ENCODE peak calls at places on chromosomes 5 and 9, in nine cellular contexts. One of them, this sample, is unnamed.
A peak's percentile ranks its signal among the peaks of the same experiment; 100 is the strongest.

GRCh38 chr9:4750021-4750673 is 9.1 kb upstream of the AK3 start:
- DNase-seq in MM.1S: peak; percentile 56
- DNase-seq in aorta: no peak
- DNase-seq in mucosa of descending colon: no peak
- DNase-seq in CD8-positive, alpha-beta T cell: no peak
- DNase-seq in mesenchymal stem cell: peak; percentile 68
- DNase-seq in fibroblast of lung: peak; percentile 57
- DNase-seq in neuronal stem cell: no peak
- DNase-seq in NT2/D1: no peak
- DNase-seq in this sample: no peak

GRCh38 chr9:73264636-73265035 is 113.0 kb downstream of the ANXA1 start:
- DNase-seq in NT2/D1: no peak
- DNase-seq in mucosa of descending colon: no peak
- DNase-seq in fibroblast of lung: no peak
- DNase-seq in MM.1S: no peak
- DNase-seq in mesenchymal stem cell: no peak
- DNase-seq in aorta: no peak
- DNase-seq in neuronal stem cell: no peak
- DNase-seq in CD8-positive, alpha-beta T cell: no peak
- DNase-seq in this sample: no peak

GRCh38 chr5:92945630-92946097 is 635.4 kb downstream of the NR2F1-AS1 start:
- DNase-seq in aorta: no peak
- DNase-seq in fibroblast of lung: peak; percentile 31
- DNase-seq in MM.1S: no peak
- DNase-seq in mesenchymal stem cell: no peak
- DNase-seq in CD8-positive, alpha-beta T cell: no peak
- DNase-seq in NT2/D1: no peak
- DNase-seq in neuronal stem cell: no peak
- DNase-seq in mucosa of descending colon: no peak
- DNase-seq in this sample: no peak

GRCh38 chr9:74379718-74380117 is 117.4 kb upstream of the RORB start:
- DNase-seq in neuronal stem cell: peak; percentile 20
- DNase-seq in MM.1S: peak; percentile 80
- DNase-seq in mucosa of descending colon: no peak
- DNase-seq in mesenchymal stem cell: no peak
- DNase-seq in fibroblast of lung: no peak
- DNase-seq in aorta: no peak
- DNase-seq in CD8-positive, alpha-beta T cell: no peak
- DNase-seq in NT2/D1: peak; percentile 56
- DNase-seq in this sample: no peak

GRCh38 chr9:125742657-125743056 is 4.5 kb upstream of the PBX3 start:
- DNase-seq in aorta: no peak
- DNase-seq in CD8-positive, alpha-beta T cell: no peak
- DNase-seq in fibroblast of lung: no peak
- DNase-seq in MM.1S: no peak
- DNase-seq in mesenchymal stem cell: no peak
- DNase-seq in NT2/D1: no peak
- DNase-seq in mucosa of descending colon: no peak
- DNase-seq in neuronal stem cell: no peak
- DNase-seq in this sample: no peak

GRCh38 chr5:179267671-179268071 is 77.6 kb downstream of the ADAMTS2 start:
- DNase-seq in fibroblast of lung: no peak
- DNase-seq in NT2/D1: no peak
- DNase-seq in CD8-positive, alpha-beta T cell: no peak
- DNase-seq in mesenchymal stem cell: no peak
- DNase-seq in MM.1S: no peak
- DNase-seq in neuronal stem cell: no peak
- DNase-seq in mucosa of descending colon: no peak
- DNase-seq in aorta: peak; percentile 46
- DNase-seq in this sample: no peak

GRCh38 chr9:3936520-3937235 is 363.2 kb downstream of the GLIS3 start:
- DNase-seq in neuronal stem cell: no peak
- DNase-seq in fibroblast of lung: peak; percentile 56
- DNase-seq in MM.1S: no peak
- DNase-seq in aorta: peak; percentile 71
- DNase-seq in mesenchymal stem cell: no peak
- DNase-seq in CD8-positive, alpha-beta T cell: no peak
- DNase-seq in NT2/D1: no peak
- DNase-seq in mucosa of descending colon: no peak
- DNase-seq in this sample: no peak

GRCh38 chr5:18314192-18314778 is 680.0 kb downstream of the TAF11L14 start:
- DNase-seq in MM.1S: peak; percentile 40
- DNase-seq in mesenchymal stem cell: peak; percentile 29
- DNase-seq in NT2/D1: no peak
- DNase-seq in mucosa of descending colon: no peak
- DNase-seq in aorta: no peak
- DNase-seq in neuronal stem cell: no peak
- DNase-seq in CD8-positive, alpha-beta T cell: no peak
- DNase-seq in fibroblast of lung: peak; percentile 45
- DNase-seq in this sample: no peak

GRCh38 chr9:112601646-112602045 is 115.0 kb downstream of the KIAA1958 start:
- DNase-seq in NT2/D1: no peak
- DNase-seq in fibroblast of lung: peak; percentile 23
- DNase-seq in neuronal stem cell: no peak
- DNase-seq in MM.1S: no peak
- DNase-seq in aorta: no peak
- DNase-seq in mucosa of descending colon: no peak
- DNase-seq in mesenchymal stem cell: no peak
- DNase-seq in CD8-positive, alpha-beta T cell: no peak
- DNase-seq in this sample: no peak

GRCh38 chr5:5617024-5617423 is 194.5 kb downstream of the ICE1 start:
- DNase-seq in NT2/D1: no peak
- DNase-seq in aorta: no peak
- DNase-seq in fibroblast of lung: no peak
- DNase-seq in mesenchymal stem cell: no peak
- DNase-seq in mucosa of descending colon: no peak
- DNase-seq in CD8-positive, alpha-beta T cell: no peak
- DNase-seq in MM.1S: no peak
- DNase-seq in neuronal stem cell: no peak
- DNase-seq in this sample: no peak

GRCh38 chr5:12614608-12615007 is 710.4 kb upstream of the CTNND2 start:
- DNase-seq in fibroblast of lung: no peak
- DNase-seq in mucosa of descending colon: no peak
- DNase-seq in mesenchymal stem cell: no peak
- DNase-seq in CD8-positive, alpha-beta T cell: no peak
- DNase-seq in neuronal stem cell: no peak
- DNase-seq in NT2/D1: no peak
- DNase-seq in MM.1S: no peak
- DNase-seq in aorta: no peak
- DNase-seq in this sample: no peak

GRCh38 chr5:12616093-12616492 is 711.8 kb upstream of the CTNND2 start:
- DNase-seq in neuronal stem cell: no peak
- DNase-seq in NT2/D1: no peak
- DNase-seq in aorta: no peak
- DNase-seq in MM.1S: no peak
- DNase-seq in CD8-positive, alpha-beta T cell: no peak
- DNase-seq in fibroblast of lung: no peak
- DNase-seq in mucosa of descending colon: no peak
- DNase-seq in mesenchymal stem cell: no peak
- DNase-seq in this sample: no peak

GRCh38 chr5:12615141-12615820 is 711.0 kb upstream of the CTNND2 start:
- DNase-seq in aorta: no peak
- DNase-seq in mesenchymal stem cell: no peak
- DNase-seq in MM.1S: peak; percentile 81
- DNase-seq in mucosa of descending colon: no peak
- DNase-seq in fibroblast of lung: no peak
- DNase-seq in CD8-positive, alpha-beta T cell: no peak
- DNase-seq in NT2/D1: no peak
- DNase-seq in neuronal stem cell: no peak
- DNase-seq in this sample: no peak

DNA sequence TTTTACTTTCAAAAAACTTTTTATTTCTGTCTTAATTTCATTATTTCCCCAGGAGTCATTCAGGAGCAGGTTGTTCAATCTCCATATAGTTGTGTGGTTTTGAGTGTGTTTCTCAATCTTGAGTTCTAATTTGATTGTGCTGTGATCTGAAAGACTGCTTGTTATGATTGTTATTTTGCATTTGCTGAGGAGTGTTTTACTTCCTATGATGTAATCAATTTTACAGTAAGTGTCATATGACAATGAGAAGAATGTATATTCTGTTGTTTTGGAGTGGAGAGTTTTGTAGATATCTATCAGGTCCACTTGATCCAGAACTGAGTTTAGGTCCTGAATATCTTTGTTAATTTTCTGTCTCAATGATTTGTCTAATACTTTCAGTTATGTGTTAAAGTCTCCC is 706.9 kb upstream of the CTNND2 start:
- DNase-seq in NT2/D1: no peak
- DNase-seq in mesenchymal stem cell: no peak
- DNase-seq in MM.1S: no peak
- DNase-seq in aorta: no peak
- DNase-seq in CD8-positive, alpha-beta T cell: no peak
- DNase-seq in mucosa of descending colon: no peak
- DNase-seq in fibroblast of lung: no peak
- DNase-seq in neuronal stem cell: no peak
- DNase-seq in this sample: no peak
- H3K9me3 ChIP-seq in NT2/D1: no peaks in the 10 kb centered on the region
- H3K9me3 ChIP-seq in mesenchymal stem cell: peaks cover 41% of the 10 kb centered on the region
- H3K9me3 ChIP-seq in MM.1S: no peaks in the 10 kb centered on the region
- H3K9me3 ChIP-seq in aorta: no peaks in the 10 kb centered on the region
- H3K9me3 ChIP-seq in CD8-positive, alpha-beta T cell: no peaks in the 10 kb centered on the region
- H3K9me3 ChIP-seq in mucosa of descending colon: peaks cover 50% of the 10 kb centered on the region
- H3K9me3 ChIP-seq in fibroblast of lung: no peaks in the 10 kb centered on the region
- H3K9me3 ChIP-seq in neuronal stem cell: no peaks in the 10 kb centered on the region
- H3K9me3 ChIP-seq in this sample: no peaks in the 10 kb centered on the region

DNA sequence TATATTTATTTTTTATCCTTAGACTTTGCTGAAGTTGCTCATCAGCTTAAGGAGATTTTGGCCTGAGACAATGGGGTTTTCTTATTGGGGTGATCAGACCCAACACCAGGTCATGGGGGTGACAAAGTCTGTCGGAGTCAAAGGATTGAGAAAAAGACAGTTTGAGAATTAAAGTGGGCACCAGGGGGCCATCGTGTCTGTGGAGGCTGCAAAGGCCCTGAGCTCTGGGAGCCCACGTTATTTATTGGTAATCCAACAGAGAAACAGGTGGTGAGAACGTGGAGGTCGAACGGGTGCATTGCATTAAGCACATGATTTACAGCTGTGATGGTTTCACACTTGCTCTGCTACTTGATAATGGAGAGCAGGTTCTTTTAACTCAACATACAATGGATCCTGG is 102.5 kb upstream of the CDH10 start:
- DNase-seq in NT2/D1: no peak
- DNase-seq in mesenchymal stem cell: no peak
- DNase-seq in fibroblast of lung: no peak
- DNase-seq in CD8-positive, alpha-beta T cell: no peak
- DNase-seq in neuronal stem cell: no peak
- DNase-seq in MM.1S: no peak
- DNase-seq in aorta: no peak
- DNase-seq in mucosa of descending colon: no peak
- DNase-seq in this sample: no peak
- H3K9me3 ChIP-seq in NT2/D1: no peaks in the 10 kb centered on the region
- H3K9me3 ChIP-seq in mesenchymal stem cell: no peaks in the 10 kb centered on the region
- H3K9me3 ChIP-seq in fibroblast of lung: no peaks in the 10 kb centered on the region
- H3K9me3 ChIP-seq in CD8-positive, alpha-beta T cell: no peaks in the 10 kb centered on the region
- H3K9me3 ChIP-seq in neuronal stem cell: no peaks in the 10 kb centered on the region
- H3K9me3 ChIP-seq in MM.1S: no peaks in the 10 kb centered on the region
- H3K9me3 ChIP-seq in aorta: no peaks in the 10 kb centered on the region
- H3K9me3 ChIP-seq in mucosa of descending colon: peaks cover 16% of the 10 kb centered on the region
- H3K9me3 ChIP-seq in this sample: no peaks in the 10 kb centered on the region

GRCh38 chr5:158223054-158223453 is 364.1 kb upstream of the CLINT1 start:
- DNase-seq in mucosa of descending colon: no peak
- DNase-seq in aorta: no peak
- DNase-seq in fibroblast of lung: no peak
- DNase-seq in MM.1S: no peak
- DNase-seq in NT2/D1: no peak
- DNase-seq in mesenchymal stem cell: no peak
- DNase-seq in CD8-positive, alpha-beta T cell: no peak
- DNase-seq in neuronal stem cell: no peak
- DNase-seq in this sample: no peak
- H3K9me3 ChIP-seq in mucosa of descending colon: no peaks in the 10 kb centered on the region
- H3K9me3 ChIP-seq in aorta: peaks cover 3% of the 10 kb centered on the region
- H3K9me3 ChIP-seq in fibroblast of lung: no peaks in the 10 kb centered on the region
- H3K9me3 ChIP-seq in MM.1S: no peaks in the 10 kb centered on the region
- H3K9me3 ChIP-seq in NT2/D1: no peaks in the 10 kb centered on the region
- H3K9me3 ChIP-seq in mesenchymal stem cell: no peaks in the 10 kb centered on the region
- H3K9me3 ChIP-seq in CD8-positive, alpha-beta T cell: no peaks in the 10 kb centered on the region
- H3K9me3 ChIP-seq in neuronal stem cell: no peaks in the 10 kb centered on the region
- H3K9me3 ChIP-seq in this sample: no peaks in the 10 kb centered on the region

GRCh38 chr9:103139891-103140290 is 144.8 kb downstream of the CYLC2 start:
- DNase-seq in NT2/D1: no peak
- DNase-seq in aorta: no peak
- DNase-seq in MM.1S: no peak
- DNase-seq in mesenchymal stem cell: no peak
- DNase-seq in fibroblast of lung: no peak
- DNase-seq in neuronal stem cell: no peak
- DNase-seq in mucosa of descending colon: no peak
- DNase-seq in CD8-positive, alpha-beta T cell: no peak
- DNase-seq in this sample: no peak
- H3K9me3 ChIP-seq in NT2/D1: no peaks in the 10 kb centered on the region
- H3K9me3 ChIP-seq in aorta: no peaks in the 10 kb centered on the region
- H3K9me3 ChIP-seq in MM.1S: no peaks in the 10 kb centered on the region
- H3K9me3 ChIP-seq in mesenchymal stem cell: peaks cover 25% of the 10 kb centered on the region
- H3K9me3 ChIP-seq in fibroblast of lung: no peaks in the 10 kb centered on the region
- H3K9me3 ChIP-seq in neuronal stem cell: no peaks in the 10 kb centered on the region
- H3K9me3 ChIP-seq in mucosa of descending colon: peaks cover 11% of the 10 kb centered on the region
- H3K9me3 ChIP-seq in CD8-positive, alpha-beta T cell: no peaks in the 10 kb centered on the region
- H3K9me3 ChIP-seq in this sample: no peaks in the 10 kb centered on the region

GRCh38 chr5:14673443-14673842 is 8.9 kb downstream of the OTULIN start:
- DNase-seq in neuronal stem cell: no peak
- DNase-seq in NT2/D1: no peak
- DNase-seq in mesenchymal stem cell: no peak
- DNase-seq in CD8-positive, alpha-beta T cell: no peak
- DNase-seq in aorta: no peak
- DNase-seq in MM.1S: no peak
- DNase-seq in fibroblast of lung: no peak
- DNase-seq in mucosa of descending colon: no peak
- DNase-seq in this sample: no peak
- H3K9me3 ChIP-seq in neuronal stem cell: no peaks in the 10 kb centered on the region
- H3K9me3 ChIP-seq in NT2/D1: no peaks in the 10 kb centered on the region
- H3K9me3 ChIP-seq in mesenchymal stem cell: no peaks in the 10 kb centered on the region
- H3K9me3 ChIP-seq in CD8-positive, alpha-beta T cell: no peaks in the 10 kb centered on the region
- H3K9me3 ChIP-seq in aorta: no peaks in the 10 kb centered on the region
- H3K9me3 ChIP-seq in MM.1S: no peaks in the 10 kb centered on the region
- H3K9me3 ChIP-seq in fibroblast of lung: no peaks in the 10 kb centered on the region
- H3K9me3 ChIP-seq in mucosa of descending colon: no peaks in the 10 kb centered on the region
- H3K9me3 ChIP-seq in this sample: no peaks in the 10 kb centered on the region

DNA sequence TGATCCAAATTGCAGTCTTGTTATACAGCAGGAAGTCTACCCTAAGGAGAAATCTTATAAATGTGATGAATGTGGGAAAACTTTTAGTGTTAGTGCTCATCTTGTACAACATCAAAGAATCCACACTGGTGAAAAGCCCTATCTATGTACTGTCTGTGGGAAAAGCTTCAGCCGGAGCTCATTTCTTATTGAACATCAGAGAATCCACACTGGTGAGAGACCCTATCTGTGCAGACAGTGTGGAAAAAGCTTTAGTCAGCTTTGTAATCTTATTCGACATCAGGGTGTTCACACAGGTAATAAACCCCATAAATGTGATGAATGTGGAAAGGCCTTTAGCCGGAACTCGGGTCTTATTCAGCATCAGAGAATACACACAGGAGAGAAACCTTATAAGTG is 10.4 kb downstream of the ZNF189 start:
- DNase-seq in MM.1S: no peak
- DNase-seq in mucosa of descending colon: no peak
- DNase-seq in mesenchymal stem cell: peak; percentile 4
- DNase-seq in aorta: no peak
- DNase-seq in neuronal stem cell: no peak
- DNase-seq in NT2/D1: no peak
- DNase-seq in CD8-positive, alpha-beta T cell: no peak
- DNase-seq in fibroblast of lung: peak; percentile 47
- DNase-seq in this sample: no peak
- H3K9me3 ChIP-seq in MM.1S: peaks cover 19% of the 10 kb centered on the region
- H3K9me3 ChIP-seq in mucosa of descending colon: peaks cover 93% of the 10 kb centered on the region
- H3K9me3 ChIP-seq in mesenchymal stem cell: peaks cover 95% of the 10 kb centered on the region
- H3K9me3 ChIP-seq in aorta: peaks cover 13% of the 10 kb centered on the region
- H3K9me3 ChIP-seq in neuronal stem cell: peaks cover 29% of the 10 kb centered on the region
- H3K9me3 ChIP-seq in NT2/D1: peaks cover 70% of the 10 kb centered on the region
- H3K9me3 ChIP-seq in CD8-positive, alpha-beta T cell: peaks cover 59% of the 10 kb centered on the region
- H3K9me3 ChIP-seq in fibroblast of lung: peaks cover 14% of the 10 kb centered on the region
- H3K9me3 ChIP-seq in this sample: peaks cover 45% of the 10 kb centered on the region

GRCh38 chr9:22622823-22623222 is 176.2 kb downstream of the DMRTA1 start:
- DNase-seq in mesenchymal stem cell: no peak
- DNase-seq in MM.1S: no peak
- DNase-seq in mucosa of descending colon: no peak
- DNase-seq in aorta: no peak
- DNase-seq in CD8-positive, alpha-beta T cell: no peak
- DNase-seq in NT2/D1: no peak
- DNase-seq in fibroblast of lung: peak; percentile 79
- DNase-seq in neuronal stem cell: no peak
- DNase-seq in this sample: no peak
- H3K9me3 ChIP-seq in mesenchymal stem cell: no peaks in the 10 kb centered on the region
- H3K9me3 ChIP-seq in MM.1S: no peaks in the 10 kb centered on the region
- H3K9me3 ChIP-seq in mucosa of descending colon: no peaks in the 10 kb centered on the region
- H3K9me3 ChIP-seq in aorta: no peaks in the 10 kb centered on the region
- H3K9me3 ChIP-seq in CD8-positive, alpha-beta T cell: no peaks in the 10 kb centered on the region
- H3K9me3 ChIP-seq in NT2/D1: no peaks in the 10 kb centered on the region
- H3K9me3 ChIP-seq in fibroblast of lung: no peaks in the 10 kb centered on the region
- H3K9me3 ChIP-seq in neuronal stem cell: no peaks in the 10 kb centered on the region
- H3K9me3 ChIP-seq in this sample: no peaks in the 10 kb centered on the region